ENCODE peak calls at places on chromosomes 4 and X, in ten cellular contexts. One of them, this sample, is unnamed.

GRCh38 chrX:54182864-54183613 is at the start of gene FAM120C:
- DNase-seq in adipocyte: peak; percentile 80
- DNase-seq in H54: peak; percentile 30
- DNase-seq in ureter: peak; percentile 76
- DNase-seq in left colon: peak; percentile 69
- DNase-seq in stimulated activated CD4-positive, alpha-beta T cell treated with anti-CD3 and anti-CD28 coated beads, TNF-alpha, amount 100 ng/mL, for 1 hour: no peak
- DNase-seq in stromal cell of bone marrow: peak; percentile 51
- DNase-seq in MG63: peak; percentile 74
- DNase-seq in NCI-H345: peak; percentile 80
- DNase-seq in HT1080: peak; percentile 73
- DNase-seq in this sample: peak; percentile 86

GRCh38 chr4:151169900-151170299 is 70.5 kb downstream of the RPS3A start:
- DNase-seq in adipocyte: peak; percentile 73
- DNase-seq in H54: no peak
- DNase-seq in ureter: no peak
- DNase-seq in left colon: no peak
- DNase-seq in stimulated activated CD4-positive, alpha-beta T cell treated with anti-CD3 and anti-CD28 coated beads, TNF-alpha, amount 100 ng/mL, for 1 hour: no peak
- DNase-seq in stromal cell of bone marrow: no peak
- DNase-seq in MG63: peak; percentile 10
- DNase-seq in NCI-H345: no peak
- DNase-seq in HT1080: no peak
- DNase-seq in this sample: peak; percentile 38

GRCh38 chrX:120749141-120749846 is 119.4 kb upstream of the C1GALT1C1 start:
- DNase-seq in adipocyte: peak; percentile 46
- DNase-seq in H54: no peak
- DNase-seq in ureter: no peak
- DNase-seq in left colon: no peak
- DNase-seq in stimulated activated CD4-positive, alpha-beta T cell treated with anti-CD3 and anti-CD28 coated beads, TNF-alpha, amount 100 ng/mL, for 1 hour: no peak
- DNase-seq in stromal cell of bone marrow: no peak
- DNase-seq in MG63: no peak
- DNase-seq in NCI-H345: peak; percentile 80
- DNase-seq in HT1080: no peak
- DNase-seq in this sample: no peak

GRCh38 chrX:107714196-107714811 is 61.3 kb downstream of the TSC22D3 start:
- DNase-seq in adipocyte: peak; percentile 45
- DNase-seq in H54: no peak
- DNase-seq in ureter: no peak
- DNase-seq in left colon: no peak
- DNase-seq in stimulated activated CD4-positive, alpha-beta T cell treated with anti-CD3 and anti-CD28 coated beads, TNF-alpha, amount 100 ng/mL, for 1 hour: no peak
- DNase-seq in stromal cell of bone marrow: no peak
- DNase-seq in MG63: no peak
- DNase-seq in NCI-H345: no peak
- DNase-seq in HT1080: no peak
- DNase-seq in this sample: no peak

GRCh38 chrX:106891762-106892161 is 11.4 kb downstream of the RIPPLY1 start:
- DNase-seq in adipocyte: no peak
- DNase-seq in H54: no peak
- DNase-seq in ureter: no peak
- DNase-seq in left colon: no peak
- DNase-seq in stimulated activated CD4-positive, alpha-beta T cell treated with anti-CD3 and anti-CD28 coated beads, TNF-alpha, amount 100 ng/mL, for 1 hour: no peak
- DNase-seq in stromal cell of bone marrow: no peak
- DNase-seq in MG63: no peak
- DNase-seq in NCI-H345: no peak
- DNase-seq in HT1080: no peak
- DNase-seq in this sample: no peak

GRCh38 chrX:19063030-19063429 is 59.2 kb downstream of the ADGRG2 start:
- DNase-seq in adipocyte: no peak
- DNase-seq in H54: peak; percentile 6
- DNase-seq in ureter: no peak
- DNase-seq in left colon: no peak
- DNase-seq in stimulated activated CD4-positive, alpha-beta T cell treated with anti-CD3 and anti-CD28 coated beads, TNF-alpha, amount 100 ng/mL, for 1 hour: no peak
- DNase-seq in stromal cell of bone marrow: no peak
- DNase-seq in MG63: peak; percentile 62
- DNase-seq in NCI-H345: no peak
- DNase-seq in HT1080: peak; percentile 3
- DNase-seq in this sample: no peak

GRCh38 chrX:19382500-19383145 is 38.9 kb downstream of the PDHA1 start:
- DNase-seq in adipocyte: peak; percentile 46
- DNase-seq in H54: no peak
- DNase-seq in ureter: no peak
- DNase-seq in left colon: peak; percentile 73
- DNase-seq in stimulated activated CD4-positive, alpha-beta T cell treated with anti-CD3 and anti-CD28 coated beads, TNF-alpha, amount 100 ng/mL, for 1 hour: no peak
- DNase-seq in stromal cell of bone marrow: peak; percentile 3
- DNase-seq in MG63: peak; percentile 28
- DNase-seq in NCI-H345: peak; percentile 62
- DNase-seq in HT1080: peak; percentile 44
- DNase-seq in this sample: peak; percentile 43

GRCh38 chr4:159360549-159360948 is 257.7 kb downstream of the RAPGEF2 start:
- DNase-seq in adipocyte: peak; percentile 56
- DNase-seq in H54: no peak
- DNase-seq in ureter: no peak
- DNase-seq in left colon: no peak
- DNase-seq in stimulated activated CD4-positive, alpha-beta T cell treated with anti-CD3 and anti-CD28 coated beads, TNF-alpha, amount 100 ng/mL, for 1 hour: no peak
- DNase-seq in stromal cell of bone marrow: peak; percentile 79
- DNase-seq in MG63: peak; percentile 27
- DNase-seq in NCI-H345: no peak
- DNase-seq in HT1080: peak; percentile 70
- DNase-seq in this sample: no peak

GRCh38 chr4:48261288-48261687 is 8.3 kb downstream of the TEC start:
- DNase-seq in adipocyte: peak; percentile 53
- DNase-seq in H54: no peak
- DNase-seq in ureter: no peak
- DNase-seq in left colon: no peak
- DNase-seq in stimulated activated CD4-positive, alpha-beta T cell treated with anti-CD3 and anti-CD28 coated beads, TNF-alpha, amount 100 ng/mL, for 1 hour: no peak
- DNase-seq in stromal cell of bone marrow: peak; percentile 45
- DNase-seq in MG63: no peak
- DNase-seq in NCI-H345: no peak
- DNase-seq in HT1080: no peak
- DNase-seq in this sample: no peak

GRCh38 chr4:148055844-148056243 is 324.0 kb downstream of the ARHGAP10 start:
- DNase-seq in adipocyte: no peak
- DNase-seq in H54: no peak
- DNase-seq in ureter: no peak
- DNase-seq in left colon: no peak
- DNase-seq in stimulated activated CD4-positive, alpha-beta T cell treated with anti-CD3 and anti-CD28 coated beads, TNF-alpha, amount 100 ng/mL, for 1 hour: no peak
- DNase-seq in stromal cell of bone marrow: no peak
- DNase-seq in MG63: no peak
- DNase-seq in NCI-H345: no peak
- DNase-seq in HT1080: no peak
- DNase-seq in this sample: no peak

GRCh38 chrX:57528670-57529255 is 63.0 kb upstream of the ZXDB start:
- DNase-seq in adipocyte: no peak
- DNase-seq in H54: no peak
- DNase-seq in ureter: no peak
- DNase-seq in left colon: peak; percentile 9
- DNase-seq in stimulated activated CD4-positive, alpha-beta T cell treated with anti-CD3 and anti-CD28 coated beads, TNF-alpha, amount 100 ng/mL, for 1 hour: no peak
- DNase-seq in stromal cell of bone marrow: no peak
- DNase-seq in MG63: no peak
- DNase-seq in NCI-H345: peak; percentile 1
- DNase-seq in HT1080: peak; percentile 4
- DNase-seq in this sample: peak; percentile 54

GRCh38 chr4:125522992-125523391 is 208.2 kb downstream of the FAT4 start:
- DNase-seq in adipocyte: no peak
- DNase-seq in H54: no peak
- DNase-seq in ureter: no peak
- DNase-seq in left colon: no peak
- DNase-seq in stimulated activated CD4-positive, alpha-beta T cell treated with anti-CD3 and anti-CD28 coated beads, TNF-alpha, amount 100 ng/mL, for 1 hour: no peak
- DNase-seq in stromal cell of bone marrow: no peak
- DNase-seq in MG63: no peak
- DNase-seq in NCI-H345: no peak
- DNase-seq in HT1080: no peak
- DNase-seq in this sample: no peak

GRCh38 chrX:24332868-24333267 is 19.0 kb upstream of the SUPT20HL2 start:
- DNase-seq in adipocyte: peak; percentile 1
- DNase-seq in H54: no peak
- DNase-seq in ureter: no peak
- DNase-seq in left colon: no peak
- DNase-seq in stimulated activated CD4-positive, alpha-beta T cell treated with anti-CD3 and anti-CD28 coated beads, TNF-alpha, amount 100 ng/mL, for 1 hour: no peak
- DNase-seq in stromal cell of bone marrow: peak; percentile 18
- DNase-seq in MG63: no peak
- DNase-seq in NCI-H345: no peak
- DNase-seq in HT1080: no peak
- DNase-seq in this sample: no peak

GRCh38 chr4:68390205-68390604 is 40.3 kb upstream of the YTHDC1 start:
- DNase-seq in adipocyte: no peak
- DNase-seq in H54: no peak
- DNase-seq in ureter: no peak
- DNase-seq in left colon: no peak
- DNase-seq in stimulated activated CD4-positive, alpha-beta T cell treated with anti-CD3 and anti-CD28 coated beads, TNF-alpha, amount 100 ng/mL, for 1 hour: no peak
- DNase-seq in stromal cell of bone marrow: no peak
- DNase-seq in MG63: no peak
- DNase-seq in NCI-H345: no peak
- DNase-seq in HT1080: no peak
- DNase-seq in this sample: no peak

GRCh38 chr4:165834116-165834515 is 38.9 kb upstream of the TLL1 start:
- DNase-seq in adipocyte: no peak
- DNase-seq in H54: no peak
- DNase-seq in ureter: no peak
- DNase-seq in left colon: no peak
- DNase-seq in stimulated activated CD4-positive, alpha-beta T cell treated with anti-CD3 and anti-CD28 coated beads, TNF-alpha, amount 100 ng/mL, for 1 hour: no peak
- DNase-seq in stromal cell of bone marrow: no peak
- DNase-seq in MG63: no peak
- DNase-seq in NCI-H345: no peak
- DNase-seq in HT1080: no peak
- DNase-seq in this sample: no peak